ENCODE peak calls at places on chromosomes 12 and 14, in four cellular contexts. J is AG10803, X is foreskin fibroblast, O is upper lobe of right lung. R is an unnamed sample.

GRCh38 chr12:104722541-104723534 is 235.3 kb downstream of the SLC41A2 start:
- DNase-seq in J (no peak), X (no peak), O (no peak), R (no peak)

GRCh38 chr12:32198555-32198954 is 91.9 kb downstream of the BICD1 start:
- DNase-seq in J (peak), X (peak), O (no peak), R (no peak)

GRCh38 chr12:107450541-107450940 is 235.1 kb upstream of the PWP1 start:
- DNase-seq in J (no peak), X (no peak), O (no peak), R (no peak)

GRCh38 chr12:132194056-132194455 is 49.8 kb downstream of the NOC4L start:
- DNase-seq in J (no peak), X (no peak), O (no peak), R (no peak)

GRCh38 chr12:21642707-21643389 is 14.8 kb downstream of the LDHB start:
- DNase-seq in J (no peak), X (no peak), O (no peak), R (no peak)

GRCh38 chr14:77043177-77043983 is 14.9 kb upstream of the IRF2BPL start:
- DNase-seq in J (peak), X (peak), O (no peak), R (peak)

GRCh38 chr12:99984271-99985128 is at the start of gene ANKS1B:
- DNase-seq in J (peak), X (peak), O (peak), R (peak)

GRCh38 chr12:104590002-104590401 is 133.3 kb downstream of the CHST11 start:
- DNase-seq in J (no peak), X (no peak), O (no peak), R (no peak)

GRCh38 chr12:52645120-52645761 is 6.8 kb downstream of the KRT2 start:
- DNase-seq in J (no peak), X (no peak), O (no peak), R (no peak)

GRCh38 chr12:10069099-10069498 is 29.7 kb downstream of the CLEC1A start:
- DNase-seq in J (peak), X (peak), O (no peak), R (no peak)

GRCh38 chr12:46366771-46367170 is 5.8 kb downstream of the SLC38A2 start:
- DNase-seq in J (no peak), X (no peak), O (no peak), R (no peak)

GRCh38 chr12:1777798-1778197 is 42.6 kb upstream of the LRTM2 start:
- DNase-seq in J (peak), X (peak), O (no peak), R (no peak)

GRCh38 chr12:89947437-89948265 is 239.0 kb upstream of the ATP2B1 start:
- DNase-seq in J (peak), X (peak), O (no peak), R (no peak)

GRCh38 chr14:93056840-93057585 is 58.7 kb downstream of the ITPK1 start:
- DNase-seq in J (peak), X (peak), O (no peak), R (peak)

GRCh38 chr12:8913702-8914032 is 642 bp upstream of the PHC1 start:
- DNase-seq in J (peak), X (no peak), O (no peak), R (no peak)

GRCh38 chr14:68377459-68377858 is 415.4 kb downstream of the ZFP36L1 start:
- DNase-seq in J (peak), X (no peak), O (no peak), R (no peak)

GRCh38 chr14:104582005-104582404 is 2.4 kb downstream of the C14orf180 start:
- DNase-seq in J (no peak), X (no peak), O (no peak), R (no peak)
- H3K4me3 ChIP-seq in J (no peak), X (no peak), O (no peak), R (no peak)

DNA sequence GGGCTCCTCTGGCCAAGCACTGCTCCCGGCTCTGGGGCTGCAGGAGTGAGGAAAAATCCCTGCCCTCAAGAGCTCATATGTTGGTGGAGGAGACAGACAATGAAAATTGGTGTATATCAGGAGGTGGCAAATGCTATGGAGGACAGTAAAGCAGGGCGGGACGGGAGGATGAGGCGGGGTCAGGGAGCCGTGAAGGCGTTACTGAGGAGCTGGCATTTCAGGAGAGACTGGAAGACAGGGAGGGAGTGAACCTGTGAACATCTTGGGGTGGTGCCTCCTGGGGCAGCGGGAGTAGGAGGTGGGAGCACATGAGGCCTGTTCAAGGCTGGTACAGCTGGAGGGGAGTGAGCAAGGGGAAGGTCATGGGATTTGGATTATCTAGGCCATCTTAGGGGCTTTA is 26.6 kb downstream of the TSPAN9 start:
- DNase-seq in J (no peak), X (no peak), O (no peak), R (no peak)
- H3K4me3 ChIP-seq in J (no peak), X (no peak), O (no peak), R (no peak)

DNA sequence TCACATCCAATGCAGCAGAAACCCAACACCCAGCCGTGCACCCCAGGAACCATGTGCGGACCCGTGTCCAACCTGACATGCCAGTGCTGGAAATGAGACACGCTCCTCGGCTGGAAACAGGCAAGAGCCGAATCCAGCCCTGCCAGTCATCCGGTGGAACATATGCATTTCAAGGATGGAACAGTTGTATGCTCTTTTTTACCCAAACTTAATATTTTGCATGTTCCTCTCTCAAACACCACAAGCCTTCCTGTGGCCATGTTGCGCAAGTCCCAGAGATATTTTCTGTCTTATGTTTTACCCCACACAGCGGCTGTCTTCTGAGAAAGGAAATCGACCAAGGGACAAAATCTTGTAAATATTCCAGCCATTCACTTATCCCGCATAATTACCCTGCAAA is 196.9 kb downstream of the BCL11B start:
- DNase-seq in J (no peak), X (no peak), O (no peak), R (no peak)
- H3K4me3 ChIP-seq in J (no peak), X (no peak), O (no peak), R (no peak)

DNA sequence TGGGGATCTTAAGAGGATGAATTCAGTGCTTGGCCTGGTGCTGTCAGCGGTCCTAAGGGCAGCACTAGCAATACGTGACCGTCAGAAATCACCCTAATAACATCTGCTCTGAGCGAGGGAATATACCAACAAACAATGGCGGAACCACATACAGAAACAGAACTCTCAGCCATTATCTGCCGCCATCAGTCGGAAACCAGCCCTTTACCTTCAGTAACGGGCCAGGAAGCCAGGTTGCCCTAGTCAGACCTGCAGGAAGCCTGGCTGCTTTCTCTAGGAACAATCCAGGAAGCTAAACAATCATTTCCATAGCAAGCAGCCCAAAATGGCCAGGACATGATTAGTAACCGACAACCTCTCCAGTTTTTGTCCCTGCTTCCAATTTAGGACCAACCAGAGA is 5.6 kb downstream of the CDCA4 start:
- DNase-seq in J (no peak), X (no peak), O (no peak), R (no peak)
- H3K4me3 ChIP-seq in J (no peak), X (no peak), O (no peak), R (no peak)

GRCh38 chr12:120724720-120725119 is 906 bp upstream of the ACADS start:
- DNase-seq in J (no peak), X (no peak), O (no peak), R (no peak)

GRCh38 chr12:120726961-120727360 is 1.3 kb downstream of the ACADS start:
- DNase-seq in J (no peak), X (no peak), O (no peak), R (no peak)

GRCh38 chr12:120725659-120726509 is at the start of gene ACADS:
- DNase-seq in J (peak), X (peak), O (peak), R (peak)

GRCh38 chr12:120725151-120725658 is 421 bp upstream of the ACADS start:
- DNase-seq in J (no peak), X (no peak), O (no peak), R (no peak)

DNA sequence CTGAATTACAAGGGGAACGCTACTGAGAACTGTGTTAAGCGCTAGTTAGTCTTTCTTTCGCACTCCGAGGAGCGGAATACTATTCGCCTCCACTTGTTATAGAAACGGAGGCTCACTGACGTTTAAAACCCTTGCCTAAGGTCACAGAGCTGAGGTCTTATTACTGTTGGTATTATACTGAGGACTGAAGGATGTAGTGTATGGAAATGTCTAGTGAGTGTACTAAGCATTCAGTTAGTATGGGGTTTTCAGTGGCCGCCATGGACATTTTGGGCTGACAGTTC is 826 bp downstream of the ACADS start:
- DNase-seq in J (no peak), X (no peak), O (no peak), R (no peak)
- H3K4me3 ChIP-seq in J (peak), X (peak), O (peak), R (peak)

GRCh38 chr12:79673334-79673733 is 17.4 kb downstream of the PAWR start:
- DNase-seq in J (no peak), X (no peak), O (no peak), R (no peak)
- H3K4me3 ChIP-seq in J (no peak), X (no peak), O (no peak), R (no peak)

GRCh38 chr14:35343709-35344474 is 51.7 kb downstream of the PSMA6 start:
- DNase-seq in J (no peak), X (no peak), O (no peak), R (no peak)

GRCh38 chr14:35339761-35340406 is 47.7 kb downstream of the PSMA6 start:
- DNase-seq in J (no peak), X (no peak), O (no peak), R (no peak)

GRCh38 chr14:35341454-35342159 is 49.4 kb downstream of the PSMA6 start:
- DNase-seq in J (peak), X (peak), O (peak), R (peak)

GRCh38 chr14:35340616-35341453 is 48.7 kb downstream of the PSMA6 start:
- DNase-seq in J (no peak), X (no peak), O (no peak), R (no peak)

DNA sequence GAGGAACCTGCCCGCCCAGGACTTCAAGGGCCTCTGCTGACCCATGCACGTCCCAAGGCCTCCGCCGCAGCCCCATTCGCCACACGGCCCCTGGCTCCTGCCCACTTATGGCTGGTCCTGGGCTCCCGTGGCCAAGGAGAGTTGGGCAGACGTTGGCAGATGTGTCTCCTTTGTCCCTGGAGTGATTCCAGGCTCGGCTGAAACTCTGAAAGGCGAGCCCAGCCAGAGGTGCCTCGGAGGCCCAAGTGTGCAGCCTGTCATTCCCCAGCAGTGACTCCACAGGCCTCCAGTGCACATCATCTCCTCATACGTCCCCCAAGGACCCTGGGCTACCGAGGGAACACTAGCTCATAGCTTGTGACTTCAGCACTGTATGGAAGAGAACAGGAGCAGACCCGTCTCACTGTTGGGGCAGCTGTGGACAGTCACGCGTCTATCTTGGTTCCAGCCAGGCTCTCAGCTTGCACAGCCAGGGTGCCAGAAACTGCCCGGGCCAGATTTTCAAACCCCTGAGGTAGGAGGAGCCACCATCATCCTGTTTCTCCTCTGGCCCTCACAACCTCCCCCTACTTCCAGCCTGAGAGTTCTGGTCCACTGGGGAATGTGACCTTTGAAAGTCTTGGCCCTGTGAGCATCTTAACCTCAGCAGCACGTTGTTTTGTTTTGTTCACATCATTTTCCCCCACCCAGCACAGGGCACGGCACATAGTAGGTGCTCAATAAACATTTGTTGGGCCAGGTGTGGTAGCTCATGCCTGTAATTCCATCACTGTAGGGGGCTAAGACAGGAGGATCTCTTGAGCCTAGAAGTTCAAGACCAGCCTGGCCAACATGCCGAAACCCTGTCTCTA is 50.2 kb downstream of the PSMA6 start:
- DNase-seq in J (peak), X (peak), O (no peak), R (no peak)
- H3K4me3 ChIP-seq in J (peak), X (no peak), O (peak), R (peak)

DNA sequence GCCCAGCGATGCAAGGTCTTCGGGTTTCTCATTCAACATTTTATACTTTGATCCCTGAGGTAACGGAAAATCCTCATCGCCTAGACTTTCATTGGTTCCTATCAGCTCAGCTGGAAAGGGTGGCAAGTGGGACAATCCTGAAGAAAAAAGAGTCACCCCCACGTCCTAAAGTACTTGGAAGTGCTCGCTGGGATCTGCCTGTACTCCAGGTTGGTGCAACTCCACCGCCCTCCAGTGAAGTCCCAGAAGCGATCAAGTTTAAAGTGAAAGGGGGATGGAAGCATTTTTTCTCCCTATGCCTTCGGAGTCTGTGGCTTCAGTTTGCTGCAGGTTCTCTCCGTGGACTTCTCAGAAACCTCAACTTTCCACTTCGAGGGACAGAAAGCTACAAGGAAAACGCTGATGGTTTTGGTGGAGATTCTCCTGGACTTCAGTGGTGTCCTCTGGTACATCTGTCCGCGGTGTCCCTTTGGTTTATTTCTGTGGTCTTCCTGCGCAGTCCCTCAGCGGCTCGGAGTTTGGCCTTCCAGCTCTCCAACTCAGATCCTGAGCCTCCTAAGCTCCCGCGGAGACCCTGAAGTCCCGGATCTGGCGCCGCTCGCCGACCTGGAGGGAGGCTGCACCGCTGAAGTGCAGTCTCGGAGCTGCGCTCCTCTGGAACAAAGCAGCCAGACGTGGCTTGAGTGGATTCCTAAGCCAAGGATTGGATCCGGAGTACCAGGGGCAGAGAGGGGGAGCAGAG is 1.7 kb upstream of the LRFN5 start:
- DNase-seq in J (peak), X (peak), O (peak), R (peak)
- H3K4me3 ChIP-seq in J (peak), X (peak), O (peak), R (peak)

GRCh38 chr12:14390449-14390848 is 25.0 kb downstream of the ATF7IP start:
- DNase-seq in J (no peak), X (no peak), O (no peak), R (no peak)
- H3K4me3 ChIP-seq in J (no peak), X (no peak), O (no peak), R (no peak)